ENCODE peak calls at places on chromosome 2, in nine cellular contexts. One of them, this sample, is unnamed. For H3K36me3, the result is how much of the 10 kb centered on the place peaks cover.

GRCh38 chr2:149068996-149069888 is 30.7 kb downstream of the LYPD6B start:
- DNase-seq in transverse colon: no peak
- DNase-seq in A673: no peak
- DNase-seq in brain microvascular endothelial cell: peak
- DNase-seq in heart left ventricle: no peak
- DNase-seq in psoas muscle: no peak
- DNase-seq in SJSA1: peak
- DNase-seq in fibroblast of lung: peak
- DNase-seq in upper lobe of right lung: no peak
- DNase-seq in this sample: peak

GRCh38 chr2:128505150-128505490 is 186.5 kb upstream of the HS6ST1 start:
- DNase-seq in transverse colon: no peak
- DNase-seq in heart left ventricle: peak
- DNase-seq in upper lobe of right lung: peak
- DNase-seq in A673: no peak
- DNase-seq in SJSA1: peak
- DNase-seq in brain microvascular endothelial cell: no peak
- DNase-seq in fibroblast of lung: no peak
- DNase-seq in psoas muscle: no peak
- DNase-seq in this sample: no peak

GRCh38 chr2:47056875-47057731 is 98.0 kb downstream of the STPG4 start:
- DNase-seq in SJSA1: no peak
- DNase-seq in A673: peak
- DNase-seq in psoas muscle: peak
- DNase-seq in upper lobe of right lung: no peak
- DNase-seq in transverse colon: peak
- DNase-seq in fibroblast of lung: peak
- DNase-seq in heart left ventricle: peak
- DNase-seq in brain microvascular endothelial cell: no peak
- DNase-seq in this sample: no peak

GRCh38 chr2:160271166-160272086 is 71.4 kb upstream of the ITGB6 start:
- DNase-seq in fibroblast of lung: peak
- DNase-seq in transverse colon: no peak
- DNase-seq in heart left ventricle: no peak
- DNase-seq in SJSA1: no peak
- DNase-seq in A673: no peak
- DNase-seq in brain microvascular endothelial cell: no peak
- DNase-seq in upper lobe of right lung: peak
- DNase-seq in psoas muscle: no peak
- DNase-seq in this sample: no peak

GRCh38 chr2:218839893-218840292 is 8.3 kb upstream of the PRKAG3 start:
- DNase-seq in heart left ventricle: no peak
- DNase-seq in transverse colon: no peak
- DNase-seq in brain microvascular endothelial cell: no peak
- DNase-seq in psoas muscle: no peak
- DNase-seq in A673: no peak
- DNase-seq in SJSA1: no peak
- DNase-seq in upper lobe of right lung: no peak
- DNase-seq in fibroblast of lung: no peak
- DNase-seq in this sample: no peak

GRCh38 chr2:8120979-8121825 is 560.7 kb upstream of the ID2 start:
- DNase-seq in brain microvascular endothelial cell: no peak
- DNase-seq in psoas muscle: no peak
- DNase-seq in transverse colon: no peak
- DNase-seq in SJSA1: no peak
- DNase-seq in fibroblast of lung: no peak
- DNase-seq in upper lobe of right lung: no peak
- DNase-seq in heart left ventricle: no peak
- DNase-seq in A673: no peak
- DNase-seq in this sample: no peak

GRCh38 chr2:144426981-144427479 is 92.9 kb downstream of the ZEB2 start:
- DNase-seq in fibroblast of lung: peak
- DNase-seq in upper lobe of right lung: no peak
- DNase-seq in heart left ventricle: no peak
- DNase-seq in A673: no peak
- DNase-seq in brain microvascular endothelial cell: peak
- DNase-seq in psoas muscle: no peak
- DNase-seq in transverse colon: no peak
- DNase-seq in SJSA1: peak
- DNase-seq in this sample: no peak

GRCh38 chr2:237509905-237510304 is 22.9 kb downstream of the MLPH start:
- DNase-seq in brain microvascular endothelial cell: no peak
- DNase-seq in SJSA1: no peak
- DNase-seq in A673: no peak
- DNase-seq in transverse colon: peak
- DNase-seq in psoas muscle: no peak
- DNase-seq in upper lobe of right lung: no peak
- DNase-seq in heart left ventricle: no peak
- DNase-seq in fibroblast of lung: no peak
- DNase-seq in this sample: no peak

GRCh38 chr2:71672011-71672639 is 218.8 kb downstream of the DYSF start:
- DNase-seq in A673: no peak
- DNase-seq in SJSA1: no peak
- DNase-seq in psoas muscle: no peak
- DNase-seq in upper lobe of right lung: peak
- DNase-seq in heart left ventricle: no peak
- DNase-seq in transverse colon: no peak
- DNase-seq in fibroblast of lung: no peak
- DNase-seq in brain microvascular endothelial cell: no peak
- DNase-seq in this sample: no peak

GRCh38 chr2:71674158-71674807 is 220.9 kb downstream of the DYSF start:
- DNase-seq in transverse colon: no peak
- DNase-seq in fibroblast of lung: no peak
- DNase-seq in A673: no peak
- DNase-seq in SJSA1: peak
- DNase-seq in psoas muscle: no peak
- DNase-seq in upper lobe of right lung: no peak
- DNase-seq in brain microvascular endothelial cell: no peak
- DNase-seq in heart left ventricle: no peak
- DNase-seq in this sample: no peak

GRCh38 chr2:71672640-71673401 is 219.5 kb downstream of the DYSF start:
- DNase-seq in fibroblast of lung: no peak
- DNase-seq in upper lobe of right lung: peak
- DNase-seq in brain microvascular endothelial cell: no peak
- DNase-seq in transverse colon: peak
- DNase-seq in heart left ventricle: no peak
- DNase-seq in SJSA1: peak
- DNase-seq in psoas muscle: no peak
- DNase-seq in A673: no peak
- DNase-seq in this sample: no peak

GRCh38 chr2:71673402-71673795 is 220.0 kb downstream of the DYSF start:
- DNase-seq in brain microvascular endothelial cell: no peak
- DNase-seq in SJSA1: peak
- DNase-seq in psoas muscle: no peak
- DNase-seq in heart left ventricle: no peak
- DNase-seq in transverse colon: no peak
- DNase-seq in upper lobe of right lung: no peak
- DNase-seq in fibroblast of lung: no peak
- DNase-seq in A673: no peak
- DNase-seq in this sample: no peak

GRCh38 chr2:71675296-71675695 is 221.9 kb downstream of the DYSF start:
- DNase-seq in SJSA1: peak
- DNase-seq in transverse colon: peak
- DNase-seq in upper lobe of right lung: peak
- DNase-seq in heart left ventricle: no peak
- DNase-seq in fibroblast of lung: no peak
- DNase-seq in psoas muscle: no peak
- DNase-seq in A673: no peak
- DNase-seq in brain microvascular endothelial cell: no peak
- DNase-seq in this sample: no peak
- H3K36me3 ChIP-seq in SJSA1: under half
- H3K36me3 ChIP-seq in transverse colon: under half
- H3K36me3 ChIP-seq in upper lobe of right lung: under half
- H3K36me3 ChIP-seq in heart left ventricle: under half
- H3K36me3 ChIP-seq in fibroblast of lung: under half
- H3K36me3 ChIP-seq in psoas muscle: half or more
- H3K36me3 ChIP-seq in A673: under half
- H3K36me3 ChIP-seq in brain microvascular endothelial cell: under half
- H3K36me3 ChIP-seq in this sample: under half

DNA sequence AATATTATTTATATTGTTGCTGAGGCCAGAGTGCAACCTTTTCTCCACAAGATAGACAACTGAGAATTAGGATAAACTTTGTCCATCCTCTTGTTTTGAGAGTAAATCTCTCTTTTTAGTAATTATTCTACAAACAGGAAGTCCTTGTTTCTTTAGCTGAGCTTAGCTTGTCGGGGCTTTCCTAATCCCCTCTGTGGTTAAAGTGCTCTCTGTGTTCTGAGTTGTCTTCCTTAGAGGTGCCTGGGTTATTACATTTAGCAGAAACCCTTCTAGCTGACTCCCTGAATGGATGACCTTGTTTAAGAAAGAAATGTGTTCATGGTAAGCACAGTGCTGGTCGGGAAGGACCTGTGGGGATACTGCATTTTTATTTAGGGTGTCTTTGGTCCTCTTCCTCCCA is 12.7 kb downstream of the USP39 start:
- DNase-seq in psoas muscle: no peak
- DNase-seq in heart left ventricle: no peak
- DNase-seq in brain microvascular endothelial cell: no peak
- DNase-seq in SJSA1: no peak
- DNase-seq in fibroblast of lung: no peak
- DNase-seq in transverse colon: no peak
- DNase-seq in A673: no peak
- DNase-seq in upper lobe of right lung: no peak
- DNase-seq in this sample: no peak
- H3K36me3 ChIP-seq in psoas muscle: half or more
- H3K36me3 ChIP-seq in heart left ventricle: half or more
- H3K36me3 ChIP-seq in brain microvascular endothelial cell: half or more
- H3K36me3 ChIP-seq in SJSA1: half or more
- H3K36me3 ChIP-seq in fibroblast of lung: under half
- H3K36me3 ChIP-seq in transverse colon: under half
- H3K36me3 ChIP-seq in A673: half or more
- H3K36me3 ChIP-seq in upper lobe of right lung: half or more
- H3K36me3 ChIP-seq in this sample: half or more

DNA sequence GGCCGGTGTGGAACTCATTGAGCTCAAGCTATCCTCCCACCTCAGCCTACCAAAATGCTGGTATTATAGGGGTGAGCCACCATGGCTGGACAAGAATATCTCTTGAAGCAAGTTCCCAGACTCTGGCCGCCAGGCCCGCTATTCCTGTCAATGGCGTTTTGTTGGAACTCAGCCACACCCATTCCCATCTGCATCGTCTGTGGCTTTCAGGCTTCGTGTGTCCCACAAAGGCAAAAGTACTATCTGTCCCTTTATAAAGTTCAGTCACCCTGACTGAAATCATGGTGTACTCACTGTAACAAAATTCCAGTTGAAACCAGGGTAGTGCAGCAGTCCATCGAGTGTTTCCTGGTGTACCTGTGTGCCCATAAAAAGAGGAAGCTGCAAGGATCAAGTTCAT is 96.7 kb downstream of the SH3BP4 start:
- DNase-seq in upper lobe of right lung: no peak
- DNase-seq in SJSA1: no peak
- DNase-seq in brain microvascular endothelial cell: no peak
- DNase-seq in A673: no peak
- DNase-seq in psoas muscle: no peak
- DNase-seq in fibroblast of lung: peak
- DNase-seq in transverse colon: no peak
- DNase-seq in heart left ventricle: no peak
- DNase-seq in this sample: no peak
- H3K36me3 ChIP-seq in upper lobe of right lung: under half
- H3K36me3 ChIP-seq in SJSA1: half or more
- H3K36me3 ChIP-seq in brain microvascular endothelial cell: under half
- H3K36me3 ChIP-seq in A673: under half
- H3K36me3 ChIP-seq in psoas muscle: under half
- H3K36me3 ChIP-seq in fibroblast of lung: under half
- H3K36me3 ChIP-seq in transverse colon: under half
- H3K36me3 ChIP-seq in heart left ventricle: under half
- H3K36me3 ChIP-seq in this sample: under half

GRCh38 chr2:20247084-20247483 is 22.2 kb upstream of the SDC1 start:
- DNase-seq in A673: no peak
- DNase-seq in psoas muscle: no peak
- DNase-seq in brain microvascular endothelial cell: no peak
- DNase-seq in fibroblast of lung: no peak
- DNase-seq in transverse colon: no peak
- DNase-seq in heart left ventricle: no peak
- DNase-seq in upper lobe of right lung: no peak
- DNase-seq in SJSA1: no peak
- DNase-seq in this sample: no peak
- H3K36me3 ChIP-seq in A673: under half
- H3K36me3 ChIP-seq in psoas muscle: half or more
- H3K36me3 ChIP-seq in brain microvascular endothelial cell: under half
- H3K36me3 ChIP-seq in fibroblast of lung: under half
- H3K36me3 ChIP-seq in transverse colon: under half
- H3K36me3 ChIP-seq in heart left ventricle: half or more
- H3K36me3 ChIP-seq in upper lobe of right lung: half or more
- H3K36me3 ChIP-seq in SJSA1: under half
- H3K36me3 ChIP-seq in this sample: half or more

GRCh38 chr2:134568413-134568812 is 150.4 kb downstream of the TMEM163 start:
- DNase-seq in psoas muscle: no peak
- DNase-seq in transverse colon: no peak
- DNase-seq in SJSA1: no peak
- DNase-seq in fibroblast of lung: no peak
- DNase-seq in upper lobe of right lung: no peak
- DNase-seq in A673: no peak
- DNase-seq in brain microvascular endothelial cell: no peak
- DNase-seq in heart left ventricle: no peak
- DNase-seq in this sample: no peak
- H3K36me3 ChIP-seq in psoas muscle: under half
- H3K36me3 ChIP-seq in transverse colon: under half
- H3K36me3 ChIP-seq in SJSA1: under half
- H3K36me3 ChIP-seq in fibroblast of lung: under half
- H3K36me3 ChIP-seq in upper lobe of right lung: under half
- H3K36me3 ChIP-seq in A673: under half
- H3K36me3 ChIP-seq in brain microvascular endothelial cell: under half
- H3K36me3 ChIP-seq in heart left ventricle: under half
- H3K36me3 ChIP-seq in this sample: under half